ENCODE peak calls at places on chromosomes 11 and 22, in four cellular contexts. O is breast epithelium, T is keratinocyte, J is fibroblast of lung. C is an unnamed sample.

GRCh38 chr22:31097941-31098632 is 9.3 kb downstream of the SELENOM start:
- DNase-seq in O (no peak), T (no peak), J (no peak), C (no peak)

GRCh38 chr22:31962392-31963113 is 18.2 kb downstream of the YWHAH start:
- DNase-seq in O (no peak), T (no peak), J (no peak), C (no peak)

GRCh38 chr11:118060879-118061278 is 16.0 kb upstream of the TMPRSS4 start:
- DNase-seq in O (no peak), T (no peak), J (no peak), C (no peak)

GRCh38 chr11:121236115-121237001 is 56.2 kb upstream of the SC5D start:
- DNase-seq in O (no peak), T (no peak), J (peak), C (peak)

GRCh38 chr11:6606471-6607189 is 3.1 kb downstream of the ILK start:
- DNase-seq in O (peak), T (peak), J (peak), C (peak)

GRCh38 chr11:30113326-30113873 is 96.6 kb upstream of the KCNA4 start:
- DNase-seq in O (no peak), T (no peak), J (no peak), C (no peak)

GRCh38 chr22:23070418-23071162 is at the start of gene GNAZ:
- DNase-seq in O (peak), T (no peak), J (peak), C (no peak)

GRCh38 chr22:47307812-47308211 is 545.4 kb downstream of the TBC1D22A start:
- DNase-seq in O (no peak), T (no peak), J (no peak), C (no peak)

GRCh38 chr11:85118151-85118550 is 509.0 kb downstream of the DLG2 start:
- DNase-seq in O (no peak), T (no peak), J (peak), C (no peak)

GRCh38 chr22:39117585-39118191 is 20.6 kb downstream of the APOBEC3H start:
- DNase-seq in O (no peak), T (no peak), J (peak), C (peak)

GRCh38 chr11:62464655-62465054 is 45.8 kb downstream of the SCGB1A1 start:
- DNase-seq in O (no peak), T (no peak), J (no peak), C (no peak)

GRCh38 chr11:46832511-46833214 is 13.4 kb downstream of the CKAP5 start:
- DNase-seq in O (no peak), T (no peak), J (no peak), C (no peak)

GRCh38 chr11:65698205-65698604 is 13.8 kb upstream of the KAT5 start:
- DNase-seq in O (no peak), T (no peak), J (no peak), C (no peak)

GRCh38 chr11:64097468-64098317 is 62.0 kb downstream of the FLRT1 start:
- DNase-seq in O (no peak), T (no peak), J (no peak), C (no peak)

GRCh38 chr22:33272180-33272579 is 214.0 kb upstream of the SYN3 start:
- DNase-seq in O (no peak), T (no peak), J (no peak), C (no peak)
- TF ChIP-seq CTCF in O (no peak), T (no peak), J (no peak), C (no peak)

GRCh38 chr22:43862074-43862881 is at the start of gene SULT4A1:
- DNase-seq in O (peak), T (no peak), J (peak), C (peak)
- H3K4me3 ChIP-seq in O (no peak), T (no peak), J (no peak), C (peak)

DNA sequence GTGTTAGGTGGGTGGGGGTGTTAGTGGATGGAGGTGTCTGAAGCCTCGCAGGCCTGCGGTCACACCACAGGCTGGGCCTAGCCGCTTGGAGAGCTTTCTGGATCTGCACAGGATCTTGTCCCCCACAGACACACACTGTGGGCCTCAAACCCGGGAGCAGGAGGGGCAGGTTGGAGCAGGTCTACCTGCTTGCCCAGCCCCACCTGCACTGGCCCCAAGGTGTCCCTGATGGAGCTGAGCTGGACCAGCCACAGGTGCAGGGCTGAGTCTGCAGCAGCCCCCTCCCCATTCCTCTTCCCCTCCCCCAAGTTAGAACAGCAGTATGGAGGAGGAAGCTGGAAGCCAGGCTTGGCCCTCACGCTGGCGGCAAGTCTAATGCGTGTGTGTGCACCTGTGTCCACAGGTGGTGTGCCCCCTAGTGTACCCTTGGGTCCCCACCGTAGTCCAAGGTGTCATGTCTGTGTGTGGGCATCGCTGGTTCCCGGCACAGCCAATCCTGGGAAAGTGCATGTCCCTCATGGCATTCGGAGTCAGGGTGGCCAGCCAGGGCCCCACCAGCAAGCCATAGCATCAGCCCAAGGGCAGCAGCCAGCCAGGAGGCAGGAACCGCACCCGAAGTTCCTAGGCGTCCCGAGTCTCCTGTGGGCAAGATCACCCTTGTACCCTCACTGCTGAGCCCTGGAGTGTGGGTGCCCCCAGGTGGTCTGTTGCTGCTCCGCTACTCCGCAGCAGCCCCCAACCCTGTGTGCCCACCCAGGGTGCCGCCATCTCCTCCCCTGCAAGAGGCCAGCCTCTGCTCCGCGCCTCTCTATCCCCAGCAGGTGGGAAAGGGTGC is 2.0 kb upstream of the GATD1 start:
- DNase-seq in O (no peak), T (no peak), J (no peak), C (no peak)
- TF ChIP-seq CTCF in O (no peak), T (peak), J (no peak), C (no peak)

GRCh38 chr11:27720277-27720830 is 20.1 kb upstream of the BDNF start:
- DNase-seq in O (no peak), T (no peak), J (peak), C (peak)

GRCh38 chr11:27722945-27723344 is 22.7 kb upstream of the BDNF start:
- DNase-seq in O (no peak), T (no peak), J (peak), C (no peak)

GRCh38 chr11:27722117-27722844 is 22.0 kb upstream of the BDNF start:
- DNase-seq in O (no peak), T (no peak), J (peak), C (peak)

GRCh38 chr11:27719575-27719925 is 19.3 kb upstream of the BDNF start:
- DNase-seq in O (no peak), T (no peak), J (no peak), C (no peak)

DNA sequence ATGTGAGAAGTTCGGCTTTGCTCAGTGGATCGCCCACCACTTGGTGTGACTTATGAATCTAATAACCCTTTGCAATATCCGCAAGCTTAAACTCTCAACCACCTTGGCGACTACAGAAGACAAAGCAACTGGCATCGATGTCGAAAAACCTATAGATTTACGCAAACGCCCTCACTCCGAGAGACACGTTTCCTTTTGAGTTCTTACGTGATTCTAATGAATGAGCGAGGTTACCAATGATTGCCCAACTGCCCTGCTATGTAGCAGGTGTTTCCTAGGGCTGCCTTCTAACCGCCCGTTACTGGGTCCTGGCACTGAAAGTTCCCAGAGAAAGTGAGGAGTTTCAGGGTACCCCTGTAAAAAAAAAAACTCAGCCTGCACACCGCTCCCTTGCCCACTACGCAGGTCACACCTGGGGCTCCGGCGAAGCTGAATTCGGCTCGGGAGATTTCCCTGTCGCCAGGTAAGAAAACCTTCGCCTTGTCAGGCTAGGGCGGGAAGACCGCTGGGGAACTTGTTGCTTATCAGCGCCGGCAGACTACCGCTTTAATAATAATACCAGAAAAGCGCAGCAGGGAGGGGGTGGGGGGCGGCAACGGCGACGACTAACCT is 21.4 kb upstream of the BDNF start:
- DNase-seq in O (no peak), T (no peak), J (no peak), C (no peak)
- H3K4me3 ChIP-seq in O (no peak), T (peak), J (no peak), C (peak)

GRCh38 chr11:133477263-133477625 is 55.1 kb downstream of the OPCML start:
- DNase-seq in O (no peak), T (no peak), J (no peak), C (no peak)
- TF ChIP-seq CTCF in O (no peak), T (no peak), J (no peak), C (no peak)

DNA sequence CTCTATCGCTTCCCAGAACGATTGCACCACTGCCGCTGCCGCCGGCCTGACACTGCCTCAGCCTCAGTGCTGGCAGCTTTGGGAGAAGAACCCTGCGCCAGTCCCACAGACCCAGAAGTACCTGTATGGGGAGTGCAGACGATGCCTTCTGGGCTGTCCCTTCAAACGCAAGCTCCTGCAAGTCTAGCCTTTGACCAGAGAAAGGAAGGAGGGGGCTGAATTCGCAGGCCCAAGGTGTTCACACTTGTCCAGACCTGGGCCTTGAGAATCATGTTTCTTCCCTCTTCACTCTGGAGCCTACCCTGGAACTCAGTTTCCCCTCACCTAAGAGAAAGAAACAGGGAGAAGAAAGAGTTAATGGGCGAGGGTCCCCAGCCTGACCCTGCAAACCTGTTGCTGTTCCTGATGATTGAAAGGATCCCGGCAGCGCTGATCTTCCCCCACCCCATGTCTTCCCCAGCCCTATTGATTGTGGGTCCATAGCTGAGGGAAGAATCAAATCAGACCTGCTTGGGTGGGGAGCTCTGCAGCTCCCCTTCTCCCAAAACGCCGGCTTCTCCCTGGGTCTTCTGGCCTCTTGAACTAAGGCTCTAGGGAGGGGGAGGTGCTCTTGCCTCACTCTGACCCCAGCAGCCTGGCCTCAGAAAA is 786 bp upstream of the MCAM start:
- DNase-seq in O (no peak), T (no peak), J (no peak), C (peak)
- H3K4me3 ChIP-seq in O (peak), T (no peak), J (no peak), C (no peak)

DNA sequence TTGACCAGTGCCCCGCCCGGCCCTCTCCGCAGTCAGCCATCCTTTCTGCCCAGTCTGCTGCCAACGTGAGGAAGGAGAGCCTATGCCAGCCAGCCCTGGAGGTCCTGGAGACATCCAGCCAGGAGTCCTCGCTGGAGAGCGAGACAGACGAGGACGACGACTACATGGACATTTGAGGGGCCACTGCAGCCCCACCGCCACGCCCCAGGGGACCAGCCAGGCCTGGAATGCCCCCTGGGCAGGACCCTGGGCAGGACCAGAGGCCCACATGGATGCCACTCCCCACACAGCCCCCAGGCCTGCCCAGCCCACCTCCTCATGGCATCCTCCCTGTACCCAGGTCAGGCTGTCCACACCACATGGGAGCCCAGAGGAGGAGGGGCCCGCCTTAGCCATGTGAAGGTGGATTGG is 3.3 kb upstream of the SUSD2 start:
- DNase-seq in O (no peak), T (no peak), J (no peak), C (no peak)
- TF ChIP-seq CTCF in O (no peak), T (no peak), J (no peak), C (no peak)

DNA sequence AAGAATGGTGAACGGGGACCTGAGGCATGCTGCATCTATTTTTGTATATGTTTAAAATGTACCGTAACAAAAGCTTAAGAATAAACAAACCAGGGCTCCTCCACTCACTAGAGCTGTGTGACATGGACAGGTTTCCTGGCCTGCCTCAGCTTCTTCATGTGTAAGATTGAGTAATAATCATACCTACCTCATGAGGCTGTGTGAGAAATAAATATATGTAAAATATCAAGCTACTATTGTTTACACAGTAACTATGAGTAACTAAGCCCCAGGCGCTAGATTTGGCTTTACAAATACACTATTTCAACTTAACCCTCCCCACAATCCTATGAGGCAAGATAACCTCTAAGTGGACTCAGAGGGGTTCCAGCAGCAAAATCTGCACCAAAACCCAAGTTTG is 66.4 kb downstream of the SMCO4 start:
- DNase-seq in O (no peak), T (peak), J (peak), C (peak)
- H3K4me3 ChIP-seq in O (no peak), T (no peak), J (no peak), C (no peak)

GRCh38 chr11:58905716-58906547 is 33.4 kb upstream of the GLYATL1 start:
- DNase-seq in O (no peak), T (no peak), J (peak), C (peak)
- TF ChIP-seq CTCF in O (no peak), T (peak), J (peak), C (peak)

C was measured in cardiac fibroblast.